ENCODE peak calls at places on chromosomes 7 and 10, in five cellular contexts. One of them, this sample, is unnamed.

GRCh38 chr10:121942749-121943148 is 14.9 kb upstream of the ATE1 start:
- DNase-seq in IMR-90: peak; percentile 94
- DNase-seq in HepG2: no peak
- DNase-seq in H1: no peak
- DNase-seq in K562: no peak
- DNase-seq in this sample: peak; percentile 82

GRCh38 chr7:149784251-149784608 is 10.8 kb upstream of the ZNF467 start:
- DNase-seq in K562: no peak
- DNase-seq in H1: no peak
- DNase-seq in HepG2: no peak
- DNase-seq in IMR-90: no peak
- DNase-seq in this sample: no peak

GRCh38 chr10:59595584-59595983 is 114.1 kb downstream of the SLC16A9 start:
- DNase-seq in IMR-90: no peak
- DNase-seq in HepG2: no peak
- DNase-seq in H1: no peak
- DNase-seq in K562: no peak
- DNase-seq in this sample: no peak

GRCh38 chr7:519429-519973 is at the start of gene PDGFA:
- DNase-seq in K562: peak; percentile 62
- DNase-seq in H1: no peak
- DNase-seq in IMR-90: peak; percentile 39
- DNase-seq in HepG2: no peak
- DNase-seq in this sample: no peak

GRCh38 chr7:81064446-81064845 is 145.6 kb upstream of the SEMA3C start:
- DNase-seq in K562: no peak
- DNase-seq in HepG2: no peak
- DNase-seq in H1: no peak
- DNase-seq in IMR-90: peak; percentile 36
- DNase-seq in this sample: no peak

GRCh38 chr10:23172846-23173548 is 19.1 kb upstream of the PTF1A start:
- DNase-seq in K562: no peak
- DNase-seq in H1: no peak
- DNase-seq in IMR-90: no peak
- DNase-seq in HepG2: no peak
- DNase-seq in this sample: no peak

GRCh38 chr7:122310119-122311021 is 5.8 kb upstream of the FEZF1 start:
- DNase-seq in H1: peak; percentile 90
- DNase-seq in HepG2: no peak
- DNase-seq in K562: no peak
- DNase-seq in IMR-90: no peak
- DNase-seq in this sample: no peak

GRCh38 chr7:117325836-117326235 is 3.0 kb upstream of the WNT2 start:
- DNase-seq in IMR-90: peak; percentile 28
- DNase-seq in H1: no peak
- DNase-seq in HepG2: no peak
- DNase-seq in K562: no peak
- DNase-seq in this sample: no peak

GRCh38 chr10:5942471-5942870 is 34.9 kb downstream of the IL15RA start:
- DNase-seq in K562: no peak
- DNase-seq in H1: no peak
- DNase-seq in IMR-90: no peak
- DNase-seq in HepG2: no peak
- DNase-seq in this sample: no peak

GRCh38 chr10:14873090-14873760 is 5.4 kb upstream of the SUV39H2 start:
- DNase-seq in K562: no peak
- DNase-seq in HepG2: no peak
- DNase-seq in H1: no peak
- DNase-seq in IMR-90: peak; percentile 73
- DNase-seq in this sample: no peak

GRCh38 chr7:7944619-7945282 is 23.8 kb upstream of the GLCCI1 start:
- DNase-seq in IMR-90: no peak
- DNase-seq in H1: no peak
- DNase-seq in K562: no peak
- DNase-seq in HepG2: no peak
- DNase-seq in this sample: no peak

GRCh38 chr7:114924066-114924712 is 2.3 kb downstream of the MDFIC start:
- DNase-seq in IMR-90: no peak
- DNase-seq in HepG2: no peak
- DNase-seq in H1: no peak
- DNase-seq in K562: no peak
- DNase-seq in this sample: no peak

GRCh38 chr7:134945711-134946110 is 40.6 kb upstream of the AGBL3 start:
- DNase-seq in H1: no peak
- DNase-seq in HepG2: no peak
- DNase-seq in IMR-90: no peak
- DNase-seq in K562: no peak
- DNase-seq in this sample: no peak

GRCh38 chr7:133853706-133854276 is 273.3 kb upstream of the LRGUK start:
- DNase-seq in H1: peak; percentile 71
- DNase-seq in HepG2: peak; percentile 47
- DNase-seq in IMR-90: peak; percentile 90
- DNase-seq in K562: peak; percentile 35
- DNase-seq in this sample: peak; percentile 82

GRCh38 chr10:11757452-11757819 is 15.3 kb downstream of the ECHDC3 start:
- DNase-seq in HepG2: peak; percentile 93
- DNase-seq in K562: peak; percentile 52
- DNase-seq in IMR-90: peak; percentile 91
- DNase-seq in H1: no peak
- DNase-seq in this sample: no peak

GRCh38 chr10:67520924-67521520 is 175.0 kb downstream of the CTNNA3 start:
- DNase-seq in HepG2: peak; percentile 38
- DNase-seq in K562: peak; percentile 19
- DNase-seq in H1: peak; percentile 51
- DNase-seq in IMR-90: peak; percentile 72
- DNase-seq in this sample: peak; percentile 65

GRCh38 chr7:128742206-128742605 is 3.0 kb downstream of the CALU start:
- DNase-seq in IMR-90: peak; percentile 66
- DNase-seq in H1: no peak
- DNase-seq in HepG2: no peak
- DNase-seq in K562: no peak
- DNase-seq in this sample: no peak

GRCh38 chr10:124860426-124860825 is 58.8 kb downstream of the ABRAXAS2 start:
- DNase-seq in IMR-90: no peak
- DNase-seq in K562: no peak
- DNase-seq in HepG2: no peak
- DNase-seq in H1: no peak
- DNase-seq in this sample: no peak

GRCh38 chr7:2138146-2138765 is 94.5 kb downstream of the MAD1L1 start:
- DNase-seq in HepG2: no peak
- DNase-seq in IMR-90: no peak
- DNase-seq in K562: no peak
- DNase-seq in H1: no peak
- DNase-seq in this sample: no peak

GRCh38 chr10:29858352-29859267 is 200.8 kb downstream of the JCAD start:
- DNase-seq in K562: no peak
- DNase-seq in H1: peak; percentile 54
- DNase-seq in HepG2: peak; percentile 34
- DNase-seq in IMR-90: peak; percentile 82
- DNase-seq in this sample: peak; percentile 75

GRCh38 chr7:92034116-92034515 is 93.5 kb downstream of the AKAP9 start:
- DNase-seq in IMR-90: peak; percentile 50
- DNase-seq in H1: no peak
- DNase-seq in HepG2: no peak
- DNase-seq in K562: no peak
- DNase-seq in this sample: no peak

GRCh38 chr7:23712368-23713284 is 2.6 kb downstream of the STK31 start:
- DNase-seq in H1: no peak
- DNase-seq in HepG2: peak; percentile 51
- DNase-seq in IMR-90: peak; percentile 78
- DNase-seq in K562: peak; percentile 44
- DNase-seq in this sample: peak; percentile 64

GRCh38 chr7:101553018-101553770 is 75.9 kb downstream of the MYL10 start:
- DNase-seq in HepG2: no peak
- DNase-seq in H1: no peak
- DNase-seq in IMR-90: no peak
- DNase-seq in K562: no peak
- DNase-seq in this sample: no peak

GRCh38 chr7:101547916-101548599 is 81.0 kb downstream of the MYL10 start:
- DNase-seq in IMR-90: no peak
- DNase-seq in H1: no peak
- DNase-seq in K562: no peak
- DNase-seq in HepG2: no peak
- DNase-seq in this sample: no peak

GRCh38 chr7:101553771-101554445 is 75.2 kb downstream of the MYL10 start:
- DNase-seq in K562: no peak
- DNase-seq in IMR-90: no peak
- DNase-seq in HepG2: no peak
- DNase-seq in H1: no peak
- DNase-seq in this sample: no peak

GRCh38 chr7:101549734-101550133 is 79.4 kb downstream of the MYL10 start:
- DNase-seq in HepG2: no peak
- DNase-seq in IMR-90: no peak
- DNase-seq in H1: no peak
- DNase-seq in K562: no peak
- DNase-seq in this sample: no peak

GRCh38 chr7:101550641-101551531 is 78.2 kb downstream of the MYL10 start:
- DNase-seq in K562: peak; percentile 51
- DNase-seq in HepG2: no peak
- DNase-seq in IMR-90: no peak
- DNase-seq in H1: no peak
- DNase-seq in this sample: no peak
- TF ChIP-seq MAFK in K562: no peak
- TF ChIP-seq MAFK in HepG2: no peak
- TF ChIP-seq MAFK in IMR-90: no peak
- TF ChIP-seq MAFK in H1: no peak
- TF ChIP-seq MAFK in this sample: no peak

DNA sequence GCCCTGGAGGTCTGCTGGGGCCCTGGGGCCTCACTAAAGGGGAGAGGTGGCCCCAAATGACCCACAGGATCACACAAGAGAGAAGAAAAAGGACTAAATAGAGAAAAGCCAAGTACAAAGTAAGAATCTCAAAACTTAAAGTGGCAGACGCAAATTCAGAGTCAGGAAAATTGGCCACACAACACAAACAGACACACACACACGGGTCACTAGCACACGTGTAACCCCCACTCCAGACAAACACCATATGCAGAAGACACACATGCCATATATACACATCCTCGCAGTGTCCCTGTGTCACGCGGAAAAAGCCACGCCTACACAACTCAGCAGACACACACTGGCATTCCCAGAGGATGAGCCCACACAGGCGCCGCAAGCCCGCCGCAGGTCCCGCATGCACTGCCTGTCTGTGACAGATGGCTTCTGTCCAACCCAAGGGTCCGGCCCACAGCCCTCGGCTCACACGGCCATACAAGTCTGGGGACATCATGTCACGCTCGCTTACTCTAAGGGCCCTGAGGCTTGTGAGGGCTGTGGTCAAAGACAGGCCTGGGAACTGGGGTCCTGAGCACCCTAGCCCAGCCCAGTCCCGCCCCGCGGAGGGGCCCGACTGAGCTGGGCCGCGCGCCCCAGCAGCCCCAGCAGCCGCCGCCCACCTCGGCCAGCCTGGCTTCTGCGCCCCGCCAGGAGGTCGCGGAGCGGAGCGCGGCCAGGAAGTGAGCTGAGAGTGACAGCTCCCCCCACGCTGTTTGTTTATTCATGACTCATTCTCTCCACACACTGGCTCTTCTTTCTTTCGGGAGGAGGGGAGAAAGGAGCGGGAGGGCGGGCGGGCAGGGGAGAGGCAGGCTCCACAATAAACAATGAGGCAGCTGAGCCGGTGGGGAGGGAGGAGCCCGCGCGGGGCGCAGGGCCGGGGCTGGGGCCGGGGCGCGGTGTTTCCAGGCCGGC is 95.5 kb upstream of the ZMIZ1 start:
- DNase-seq in K562: peak; percentile 94
- DNase-seq in IMR-90: peak; percentile 95
- DNase-seq in HepG2: peak; percentile 97
- DNase-seq in H1: peak; percentile 72
- DNase-seq in this sample: peak; percentile 98
- H3K4me1 ChIP-seq in K562: peaks cover 35% of the 10 kb centered on the region
- H3K4me1 ChIP-seq in IMR-90: peaks cover 38% of the 10 kb centered on the region
- H3K4me1 ChIP-seq in HepG2: peaks cover 92% of the 10 kb centered on the region
- H3K4me1 ChIP-seq in H1: peaks cover 3% of the 10 kb centered on the region
- H3K4me1 ChIP-seq in this sample: peaks cover 50% of the 10 kb centered on the region

GRCh38 chr7:51647486-51647885 is 330.9 kb upstream of the COBL start:
- DNase-seq in HepG2: no peak
- DNase-seq in K562: no peak
- DNase-seq in IMR-90: no peak
- DNase-seq in H1: no peak
- DNase-seq in this sample: no peak
- TF ChIP-seq MAFK in HepG2: no peak
- TF ChIP-seq MAFK in K562: no peak
- TF ChIP-seq MAFK in IMR-90: no peak
- TF ChIP-seq MAFK in H1: no peak
- TF ChIP-seq MAFK in this sample: no peak

DNA sequence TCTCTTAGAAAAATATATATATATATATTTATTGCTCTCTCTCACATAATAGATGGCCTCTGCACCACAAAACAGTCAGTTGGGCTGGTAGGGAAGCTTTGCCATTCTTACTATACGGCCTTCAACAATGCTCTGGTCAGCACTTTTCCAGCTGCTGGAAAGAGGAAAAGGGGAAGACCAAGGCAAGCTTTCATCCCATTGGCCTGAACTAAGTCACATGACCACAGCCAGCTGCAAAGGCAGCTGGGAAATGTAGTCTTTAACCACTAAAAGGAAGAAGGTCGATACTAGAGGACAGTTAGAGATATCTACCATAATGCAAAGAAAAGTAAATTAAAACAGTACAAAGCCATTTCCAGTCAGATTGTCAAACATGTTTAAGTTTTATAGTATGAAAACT is 58.4 kb upstream of the MACROH2A2 start:
- DNase-seq in K562: peak; percentile 90
- DNase-seq in H1: no peak
- DNase-seq in HepG2: peak; percentile 44
- DNase-seq in IMR-90: peak; percentile 59
- DNase-seq in this sample: peak; percentile 74
- H3K4me1 ChIP-seq in K562: no peaks in the 10 kb centered on the region
- H3K4me1 ChIP-seq in H1: no peaks in the 10 kb centered on the region
- H3K4me1 ChIP-seq in HepG2: no peaks in the 10 kb centered on the region
- H3K4me1 ChIP-seq in IMR-90: no peaks in the 10 kb centered on the region
- H3K4me1 ChIP-seq in this sample: no peaks in the 10 kb centered on the region

GRCh38 chr10:86281396-86281795 is 85.2 kb downstream of the GRID1 start:
- DNase-seq in K562: no peak
- DNase-seq in IMR-90: no peak
- DNase-seq in H1: peak; percentile 17
- DNase-seq in HepG2: no peak
- DNase-seq in this sample: no peak
- TF ChIP-seq MAFK in K562: no peak
- TF ChIP-seq MAFK in IMR-90: no peak
- TF ChIP-seq MAFK in H1: no peak
- TF ChIP-seq MAFK in HepG2: no peak
- TF ChIP-seq MAFK in this sample: no peak

GRCh38 chr10:87866575-87866974 is 3.1 kb downstream of the PTEN start:
- DNase-seq in K562: no peak
- DNase-seq in HepG2: no peak
- DNase-seq in H1: no peak
- DNase-seq in IMR-90: no peak
- DNase-seq in this sample: no peak
- H3K4me1 ChIP-seq in K562: no peaks in the 10 kb centered on the region
- H3K4me1 ChIP-seq in HepG2: peaks cover 33% of the 10 kb centered on the region
- H3K4me1 ChIP-seq in H1: no peaks in the 10 kb centered on the region
- H3K4me1 ChIP-seq in IMR-90: peaks cover 1% of the 10 kb centered on the region
- H3K4me1 ChIP-seq in this sample: peaks cover 44% of the 10 kb centered on the region

GRCh38 chr10:131653550-131654470 is 247.0 kb upstream of the PPP2R2D start:
- DNase-seq in K562: no peak
- DNase-seq in H1: no peak
- DNase-seq in HepG2: no peak
- DNase-seq in IMR-90: no peak
- DNase-seq in this sample: no peak
- TF ChIP-seq MAFK in K562: no peak
- TF ChIP-seq MAFK in H1: no peak
- TF ChIP-seq MAFK in HepG2: no peak
- TF ChIP-seq MAFK in IMR-90: no peak
- TF ChIP-seq MAFK in this sample: no peak

GRCh38 chr10:72009062-72009429 is 44.9 kb downstream of the CHST3 start:
- DNase-seq in HepG2: no peak
- DNase-seq in IMR-90: no peak
- DNase-seq in K562: no peak
- DNase-seq in H1: no peak
- DNase-seq in this sample: no peak
- H3K4me1 ChIP-seq in HepG2: peaks cover 52% of the 10 kb centered on the region
- H3K4me1 ChIP-seq in IMR-90: peaks cover 20% of the 10 kb centered on the region
- H3K4me1 ChIP-seq in K562: peaks cover 7% of the 10 kb centered on the region
- H3K4me1 ChIP-seq in H1: no peaks in the 10 kb centered on the region
- H3K4me1 ChIP-seq in this sample: peaks cover 9% of the 10 kb centered on the region